ENCODE peak calls at places on chromosome 22, in nine cellular contexts. R is stomach, M is gastrocnemius medialis, U is lower lobe of right lung, I is GM12865, H is ovary, Q is psoas muscle, P is cardiac fibroblast, N is epithelial cell of esophagus. Z is an unnamed sample.

GRCh38 chr22:17924076-17924475 is 100.3 kb downstream of the MICAL3 start:
- DNase-seq in R (no peak), M (no peak), U (no peak), I (no peak), H (no peak), Q (no peak), P (no peak), N (no peak), Z (no peak)

GRCh38 chr22:17774206-17774927 is at the start of gene BID:
- DNase-seq in R (peak), M (no peak), U (peak), I (peak), H (peak), Q (peak), P (no peak), N (peak), Z (peak)

GRCh38 chr22:20089977-20090729 is 10.1 kb downstream of the DGCR8 start:
- DNase-seq in R (no peak), M (no peak), U (peak), I (no peak), H (no peak), Q (no peak), P (no peak), N (peak), Z (no peak)

GRCh38 chr22:49010086-49010863 is 817.4 kb downstream of the BRD1 start:
- DNase-seq in R (peak), M (no peak), U (peak), I (no peak), H (no peak), Q (no peak), P (no peak), N (no peak), Z (no peak)

GRCh38 chr22:47837703-47838102 is 1075.3 kb downstream of the TBC1D22A start:
- DNase-seq in R (no peak), M (no peak), U (no peak), I (peak), H (no peak), Q (no peak), P (peak), N (peak), Z (no peak)

GRCh38 chr22:36467946-36468345 is 13.5 kb downstream of the TXN2 start:
- DNase-seq in R (no peak), M (peak), U (no peak), I (no peak), H (no peak), Q (peak), P (peak), N (peak), Z (no peak)

GRCh38 chr22:24429411-24430365 is 2.3 kb downstream of the ADORA2A start:
- DNase-seq in R (peak), M (no peak), U (peak), I (peak), H (no peak), Q (no peak), P (peak), N (peak), Z (peak)

GRCh38 chr22:25492950-25493790 is 71.3 kb upstream of the GRK3 start:
- DNase-seq in R (no peak), M (no peak), U (no peak), I (no peak), H (no peak), Q (no peak), P (no peak), N (no peak), Z (no peak)

GRCh38 chr22:23847991-23848864 is 9.4 kb upstream of the DERL3 start:
- DNase-seq in R (no peak), M (no peak), U (no peak), I (no peak), H (no peak), Q (no peak), P (no peak), N (no peak), Z (no peak)

GRCh38 chr22:48741540-48741939 is 1086.1 kb downstream of the BRD1 start:
- DNase-seq in R (peak), M (no peak), U (no peak), I (no peak), H (peak), Q (no peak), P (no peak), N (no peak), Z (no peak)

GRCh38 chr22:32502346-32502745 is 27.7 kb downstream of the FBXO7 start:
- DNase-seq in R (no peak), M (no peak), U (no peak), I (no peak), H (no peak), Q (no peak), P (no peak), N (peak), Z (no peak)

GRCh38 chr22:29202231-29203192 is 3.2 kb upstream of the EMID1 start:
- DNase-seq in R (peak), M (no peak), U (peak), I (peak), H (no peak), Q (peak), P (peak), N (peak), Z (peak)
- H3K4me3 ChIP-seq in R (no peak), M (no peak), U (no peak), I (peak), H (no peak), Q (no peak), P (no peak), N (no peak), Z (peak)

GRCh38 chr22:21867528-21868266 is at the start of gene MAPK1:
- DNase-seq in R (peak), M (peak), U (peak), I (peak), H (peak), Q (peak), P (peak), N (peak), Z (peak)
- TF ChIP-seq CTCF in R (no peak), M (peak), U (peak), I (peak), H (peak), Q (peak), P (no peak), N (no peak), Z (peak)

GRCh38 chr22:37627091-37627490 is 12.4 kb upstream of the SH3BP1 start:
- DNase-seq in R (no peak), M (no peak), U (no peak), I (no peak), H (no peak), Q (no peak), P (no peak), N (no peak), Z (no peak)

GRCh38 chr22:37626144-37626543 is 13.3 kb upstream of the SH3BP1 start:
- DNase-seq in R (peak), M (peak), U (peak), I (peak), H (peak), Q (peak), P (peak), N (no peak), Z (no peak)

GRCh38 chr22:37628830-37629229 is 10.6 kb upstream of the SH3BP1 start:
- DNase-seq in R (no peak), M (no peak), U (no peak), I (no peak), H (no peak), Q (no peak), P (no peak), N (no peak), Z (no peak)

GRCh38 chr22:37626556-37627075 is 12.9 kb upstream of the SH3BP1 start:
- DNase-seq in R (no peak), M (no peak), U (no peak), I (no peak), H (no peak), Q (no peak), P (no peak), N (no peak), Z (no peak)

DNA sequence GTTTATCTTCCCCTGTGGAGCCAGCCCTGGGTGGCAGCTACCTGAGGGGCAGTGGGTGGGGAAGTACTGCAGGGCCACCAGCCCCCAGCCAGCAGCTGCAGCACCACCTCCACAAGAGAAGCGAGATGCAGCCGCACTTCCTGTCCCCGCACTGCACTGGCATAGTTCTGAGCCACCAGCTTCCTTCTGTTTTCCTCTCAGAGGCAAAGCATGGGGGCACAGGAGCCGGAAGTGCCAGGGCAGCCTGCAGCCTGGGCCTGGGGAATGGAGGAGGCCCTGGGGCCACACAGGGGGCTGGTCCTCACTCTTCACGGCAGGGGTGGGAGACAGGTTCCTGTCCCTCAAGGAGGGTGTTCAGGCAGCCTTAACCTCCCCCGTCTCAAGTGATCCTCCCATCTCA is 11.9 kb upstream of the SH3BP1 start:
- DNase-seq in R (no peak), M (no peak), U (no peak), I (peak), H (no peak), Q (no peak), P (no peak), N (no peak), Z (no peak)
- H3K4me3 ChIP-seq in R (no peak), M (no peak), U (no peak), I (no peak), H (no peak), Q (no peak), P (no peak), N (no peak), Z (no peak)

GRCh38 chr22:42553475-42554361 is at the start of gene SERHL2:
- DNase-seq in R (peak), M (peak), U (peak), I (peak), H (peak), Q (peak), P (peak), N (peak), Z (peak)
- TF ChIP-seq CTCF in R (no peak), M (no peak), U (no peak), I (no peak), H (no peak), Q (no peak), P (no peak), N (no peak), Z (no peak)

GRCh38 chr22:35435201-35435712 is 35.3 kb downstream of the MCM5 start:
- DNase-seq in R (no peak), M (no peak), U (no peak), I (peak), H (no peak), Q (no peak), P (no peak), N (no peak), Z (no peak)
- H3K4me3 ChIP-seq in R (no peak), M (no peak), U (no peak), I (no peak), H (no peak), Q (no peak), P (no peak), N (no peak), Z (no peak)

DNA sequence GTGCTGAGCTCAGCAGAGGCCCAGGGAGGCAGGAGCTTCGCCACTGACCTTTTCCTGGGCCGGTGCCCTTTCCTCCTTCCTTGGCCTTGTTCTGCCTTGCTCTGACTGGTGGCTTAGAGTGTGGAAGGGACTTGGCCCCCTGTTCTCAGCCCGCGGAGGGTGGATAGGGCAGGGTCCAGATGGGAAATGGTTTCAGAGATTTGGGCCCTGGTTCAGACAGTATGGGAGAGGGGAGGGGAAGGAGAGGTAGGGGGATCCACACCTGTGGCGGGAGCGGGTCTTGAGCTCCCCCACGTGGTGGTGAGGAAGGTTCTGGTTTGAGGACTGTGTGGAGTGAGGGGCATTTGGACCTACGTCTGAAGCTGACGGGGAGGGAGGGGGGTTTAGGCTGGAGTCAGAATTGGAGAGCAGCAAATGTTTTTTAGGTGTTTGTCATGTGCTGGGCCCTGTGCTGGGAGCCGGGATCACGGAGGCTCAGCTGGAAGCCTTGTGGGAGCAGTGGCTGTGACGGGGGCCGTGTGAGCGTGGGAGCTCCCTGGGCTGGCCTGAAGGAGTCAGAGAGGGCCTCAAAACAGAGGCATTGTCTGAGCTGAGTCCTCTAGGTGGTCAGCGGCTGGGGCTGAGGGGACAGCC is 27.2 kb downstream of the SHANK3 start:
- DNase-seq in R (no peak), M (no peak), U (peak), I (peak), H (peak), Q (no peak), P (no peak), N (no peak), Z (no peak)
- TF ChIP-seq CTCF in R (no peak), M (no peak), U (no peak), I (peak), H (no peak), Q (peak), P (no peak), N (peak), Z (peak)

GRCh38 chr22:33898121-33898520 is 22.2 kb downstream of the LARGE1 start:
- DNase-seq in R (no peak), M (no peak), U (no peak), I (no peak), H (no peak), Q (no peak), P (no peak), N (no peak), Z (no peak)
- H3K4me3 ChIP-seq in R (no peak), M (no peak), U (no peak), I (peak), H (no peak), Q (no peak), P (no peak), N (no peak), Z (no peak)

GRCh38 chr22:26937213-26937612 is 279.8 kb downstream of the MIAT start:
- DNase-seq in R (no peak), M (no peak), U (no peak), I (no peak), H (no peak), Q (no peak), P (no peak), N (no peak), Z (no peak)
- TF ChIP-seq CTCF in R (no peak), M (no peak), U (no peak), I (no peak), H (no peak), Q (no peak), P (peak), N (no peak), Z (peak)

Z was measured in GM06990.